ENCODE peak calls at places on chromosomes 6 and 20, in five cellular contexts. Y is fibroblast of lung, H is kidney epithelial cell, L is HFF-Myc, P is thoracic aorta. G is an unnamed sample.

GRCh38 chr20:60058869-60059268 is 100.6 kb downstream of the CDH26 start:
- DNase-seq in Y (no peak), H (no peak), L (no peak), P (no peak), G (no peak)

GRCh38 chr6:26383624-26384417 is 913 bp downstream of the BTN2A2 start:
- DNase-seq in Y (peak; percentile 75), H (no peak), L (peak; percentile 61), P (no peak), G (peak; percentile 68)

GRCh38 chr6:151131346-151131745 is 108.4 kb upstream of the AKAP12 start:
- DNase-seq in Y (no peak), H (no peak), L (no peak), P (no peak), G (no peak)

GRCh38 chr20:50399003-50399916 is 110.9 kb upstream of the PTPN1 start:
- DNase-seq in Y (peak; percentile 48), H (no peak), L (no peak), P (peak; percentile 87), G (peak; percentile 66)

GRCh38 chr6:116218172-116218633 is 35.7 kb downstream of the TSPYL4 start:
- DNase-seq in Y (peak; percentile 45), H (no peak), L (no peak), P (no peak), G (peak; percentile 31)

GRCh38 chr6:16747232-16748027 is 13.8 kb downstream of the ATXN1 start:
- DNase-seq in Y (peak; percentile 70), H (no peak), L (no peak), P (no peak), G (peak; percentile 82)

GRCh38 chr6:124522335-124522734 is 439.9 kb upstream of the RNF217 start:
- DNase-seq in Y (no peak), H (no peak), L (no peak), P (no peak), G (no peak)

GRCh38 chr6:5425267-5425666 is 164.0 kb downstream of the FARS2 start:
- DNase-seq in Y (peak; percentile 15), H (no peak), L (no peak), P (no peak), G (peak; percentile 30)

GRCh38 chr6:68654134-68654533 is 19.1 kb downstream of the ADGRB3 start:
- DNase-seq in Y (no peak), H (no peak), L (no peak), P (no peak), G (no peak)

GRCh38 chr6:154938245-154938583 is 56.9 kb upstream of the TIAM2 start:
- DNase-seq in Y (no peak), H (no peak), L (no peak), P (no peak), G (no peak)

GRCh38 chr6:33686981-33687975 is 24.2 kb downstream of the UQCC2 start:
- DNase-seq in Y (no peak), H (no peak), L (no peak), P (no peak), G (no peak)

GRCh38 chr6:22442826-22443225 is 126.5 kb upstream of the HDGFL1 start:
- DNase-seq in Y (peak; percentile 54), H (no peak), L (peak; percentile 7), P (no peak), G (peak; percentile 14)

GRCh38 chr6:127403636-127404035 is 55.6 kb downstream of the KIAA0408 start:
- DNase-seq in Y (no peak), H (no peak), L (no peak), P (no peak), G (no peak)

GRCh38 chr6:41519305-41519747 is 26.9 kb upstream of the FOXP4 start:
- DNase-seq in Y (no peak), H (no peak), L (no peak), P (no peak), G (no peak)

GRCh38 chr6:3202999-3203696 is 24.3 kb downstream of the TUBB2B start:
- DNase-seq in Y (peak; percentile 23), H (no peak), L (no peak), P (no peak), G (peak; percentile 96)

GRCh38 chr20:8646026-8646425 is 422.9 kb upstream of the PLCB4 start:
- DNase-seq in Y (peak; percentile 32), H (no peak), L (peak; percentile 97), P (no peak), G (peak; percentile 94)

GRCh38 chr6:77021232-77021631 is 442.1 kb downstream of the HTR1B start:
- DNase-seq in Y (no peak), H (no peak), L (no peak), P (no peak), G (no peak)

GRCh38 chr6:13256614-13257013 is 71.7 kb downstream of the TBC1D7 start:
- DNase-seq in Y (peak; percentile 57), H (no peak), L (no peak), P (no peak), G (peak; percentile 14)

GRCh38 chr6:32109114-32109764 is at the start of gene TNXB:
- DNase-seq in Y (no peak), H (no peak), L (no peak), P (no peak), G (no peak)

GRCh38 chr6:159282351-159282750 is 113.2 kb downstream of the FNDC1 start:
- DNase-seq in Y (no peak), H (no peak), L (peak; percentile 21), P (no peak), G (no peak)

GRCh38 chr6:1485678-1486077 is 96.3 kb downstream of the FOXF2 start:
- DNase-seq in Y (peak; percentile 92), H (peak; percentile 82), L (peak; percentile 72), P (no peak), G (peak; percentile 76)

GRCh38 chr6:138592698-138593097 is 93.4 kb upstream of the NHSL1 start:
- DNase-seq in Y (no peak), H (no peak), L (no peak), P (no peak), G (no peak)

GRCh38 chr6:136158398-136158797 is 91.7 kb downstream of the MTFR2 start:
- DNase-seq in Y (peak; percentile 57), H (no peak), L (no peak), P (no peak), G (peak; percentile 92)

GRCh38 chr6:152127429-152128165 is 320.1 kb downstream of the ESR1 start:
- DNase-seq in Y (no peak), H (no peak), L (no peak), P (no peak), G (no peak)

GRCh38 chr6:140663094-140663493 is 1288.6 kb upstream of the CITED2 start:
- DNase-seq in Y (no peak), H (no peak), L (no peak), P (no peak), G (no peak)

GRCh38 chr20:40090236-40090635 is 598.8 kb downstream of the MAFB start:
- DNase-seq in Y (no peak), H (no peak), L (no peak), P (no peak), G (no peak)

GRCh38 chr6:12354499-12354898 is 64.3 kb downstream of the EDN1 start:
- DNase-seq in Y (peak; percentile 55), H (peak; percentile 95), L (no peak), P (peak; percentile 34), G (peak; percentile 79)

GRCh38 chr6:151609146-151609962 is 115.5 kb downstream of the CCDC170 start:
- DNase-seq in Y (no peak), H (no peak), L (no peak), P (no peak), G (peak; percentile 33)

GRCh38 chr6:79438015-79438414 is 99.2 kb downstream of the LCA5 start:
- DNase-seq in Y (peak; percentile 79), H (no peak), L (no peak), P (no peak), G (no peak)
- H3K4me3 ChIP-seq in Y (no peak overlapping the region), H (no peak overlapping the region), L (no peak overlapping the region), P (no peak overlapping the region), G (no peak overlapping the region)

DNA sequence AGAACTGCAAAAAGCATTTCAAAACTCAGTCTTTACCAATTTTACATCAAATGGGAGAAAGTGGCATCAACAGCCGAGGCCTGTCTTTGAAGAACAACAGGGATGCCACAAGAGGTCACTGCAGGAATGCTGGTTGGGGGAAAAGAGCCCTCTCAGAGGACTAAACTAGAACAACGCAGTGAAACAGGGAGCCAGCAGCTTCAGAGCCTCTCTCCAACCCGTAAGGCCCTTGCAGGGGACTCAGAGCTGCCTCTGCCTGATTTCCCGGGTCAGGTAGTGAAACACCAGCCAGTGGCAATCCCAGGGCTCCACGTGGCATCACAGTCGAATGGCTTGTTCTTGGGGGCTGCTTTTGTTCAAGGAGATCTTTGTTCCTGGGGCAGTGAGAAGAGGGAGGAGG is 55.0 kb upstream of the KCNK16 start:
- DNase-seq in Y (peak; percentile 81), H (peak; percentile 18), L (peak; percentile 63), P (no peak), G (peak; percentile 45)
- TF ChIP-seq CTCF in Y (peak; percentile 58), H (peak; percentile 70), L (peak; percentile 78), P (peak; percentile 39), G (peak; percentile 39)

DNA sequence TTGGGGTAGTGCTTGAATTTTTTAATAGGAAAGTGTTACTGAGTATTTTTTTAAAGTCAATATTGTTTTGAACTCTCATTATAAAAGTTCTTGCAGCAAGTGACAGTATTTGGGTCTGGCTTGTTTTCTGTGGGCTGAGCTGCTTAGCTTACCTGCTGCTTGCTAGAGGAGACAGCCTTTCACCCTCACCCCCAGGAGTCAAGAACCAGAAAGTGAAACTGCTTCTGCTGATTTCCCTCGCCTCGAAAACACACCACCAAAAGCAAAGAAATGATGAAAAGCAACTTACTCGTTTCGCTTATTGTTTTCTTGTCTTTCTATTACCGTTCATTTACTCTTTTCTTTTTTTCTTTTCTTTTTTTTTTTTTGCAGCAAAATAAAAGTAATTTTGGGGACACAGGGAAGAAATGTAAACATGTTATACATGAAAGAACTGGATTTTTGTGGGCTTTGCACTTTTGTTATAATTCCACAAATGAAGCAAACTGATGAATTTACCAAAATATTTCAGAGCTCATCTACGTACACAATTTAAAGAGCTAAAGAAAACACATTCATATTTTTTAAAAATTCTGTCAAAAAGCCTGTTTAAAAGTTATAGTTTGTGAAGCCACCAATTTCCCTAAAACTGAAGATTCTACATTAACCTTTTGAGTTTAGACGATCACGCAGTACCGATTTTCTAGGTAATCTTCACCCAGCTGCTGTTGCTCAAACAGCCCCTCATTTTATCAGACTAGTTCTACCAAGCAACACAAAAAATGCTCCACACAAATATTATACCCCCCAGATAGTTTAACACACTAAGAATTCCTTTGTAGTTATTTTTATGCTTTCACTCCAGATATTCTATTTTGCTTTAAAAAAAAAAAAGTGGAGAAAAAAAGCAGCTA is 1.7 kb downstream of the SCML4 start:
- DNase-seq in Y (no peak), H (no peak), L (no peak), P (no peak), G (no peak)
- H3K4me3 ChIP-seq in Y (no peak overlapping the region), H (no peak overlapping the region), L (no peak overlapping the region), P (peak overlapping the region; percentile 1), G (no peak overlapping the region)

DNA sequence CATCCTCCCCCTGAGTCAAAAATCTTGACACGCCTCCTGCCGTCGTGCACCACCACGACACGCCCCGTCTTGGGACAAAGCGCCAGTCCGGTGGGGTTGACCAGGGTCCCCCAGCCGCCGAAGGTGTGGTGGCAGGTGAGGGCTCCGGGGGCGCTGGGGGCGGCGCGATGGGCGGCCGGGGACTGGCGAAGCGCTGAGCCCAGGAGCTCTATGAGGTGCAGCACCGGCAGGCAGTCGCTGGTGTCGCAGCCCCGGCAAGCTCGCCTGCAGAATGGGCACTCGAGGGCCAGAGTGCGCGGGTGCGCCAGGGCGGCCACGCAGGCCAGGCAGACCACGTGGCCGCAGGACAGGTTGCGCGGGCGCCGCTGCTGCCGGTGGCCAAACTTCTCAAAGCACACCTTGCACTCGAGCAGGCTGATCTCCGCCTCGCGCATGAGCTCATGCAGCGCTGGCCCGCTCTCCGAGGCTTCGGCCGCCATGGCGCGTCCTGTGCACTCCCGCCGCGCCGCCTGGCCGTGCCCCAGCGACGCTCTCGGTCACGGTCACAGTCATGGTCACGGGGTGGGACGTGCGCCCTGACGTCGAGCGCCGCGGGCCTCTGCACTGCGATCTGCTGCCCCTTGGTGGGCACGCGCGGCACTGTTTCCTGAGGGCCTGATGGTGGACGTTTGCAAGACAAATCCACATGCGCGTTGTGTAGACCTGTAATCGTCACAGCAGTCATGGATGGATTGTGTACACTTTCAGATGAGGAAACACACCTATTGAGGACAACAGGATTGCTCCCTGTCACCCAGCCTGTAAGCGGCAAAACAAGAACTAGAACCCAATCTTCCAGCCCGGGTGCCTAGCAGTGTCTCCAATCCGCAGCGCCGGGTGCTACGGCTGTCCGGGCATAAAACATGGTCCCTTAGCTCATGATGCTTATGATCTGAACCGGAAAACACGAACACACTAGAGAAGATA is at the start of gene NHLRC1:
- DNase-seq in Y (peak; percentile 89), H (peak; percentile 48), L (peak; percentile 60), P (peak; percentile 82), G (peak; percentile 89)
- TF ChIP-seq CTCF in Y (peak; percentile 89), H (peak; percentile 90), L (peak; percentile 92), P (peak; percentile 95), G (peak; percentile 94)